ENCODE peak calls at places on chromosome 2, in five cellular contexts. One of them, this sample, is unnamed.

GRCh38 chr2:181073896-181074295 is 93.5 kb downstream of the UBE2E3 start:
- DNase-seq in A549: no peak
- DNase-seq in left ventricle myocardium inferior: no peak
- DNase-seq in endodermal cell: no peak
- DNase-seq in colonic mucosa: no peak
- DNase-seq in this sample: no peak

GRCh38 chr2:27771548-27772335 is at the start of gene MRPL33:
- DNase-seq in A549: peak
- DNase-seq in left ventricle myocardium inferior: peak
- DNase-seq in endodermal cell: peak
- DNase-seq in colonic mucosa: peak
- DNase-seq in this sample: peak

GRCh38 chr2:74052732-74053712 is 68.3 kb downstream of the TET3 start:
- DNase-seq in A549: no peak
- DNase-seq in left ventricle myocardium inferior: no peak
- DNase-seq in endodermal cell: no peak
- DNase-seq in colonic mucosa: no peak
- DNase-seq in this sample: no peak

GRCh38 chr2:54724560-54725342 is 1.3 kb downstream of the EML6 start:
- DNase-seq in A549: peak
- DNase-seq in left ventricle myocardium inferior: peak
- DNase-seq in endodermal cell: peak
- DNase-seq in colonic mucosa: peak
- DNase-seq in this sample: peak

GRCh38 chr2:113217455-113218282 is 43.9 kb downstream of the PSD4 start:
- DNase-seq in A549: no peak
- DNase-seq in left ventricle myocardium inferior: peak
- DNase-seq in endodermal cell: peak
- DNase-seq in colonic mucosa: no peak
- DNase-seq in this sample: no peak

GRCh38 chr2:175398848-175399247 is 217.3 kb upstream of the ATP5MC3 start:
- DNase-seq in A549: no peak
- DNase-seq in left ventricle myocardium inferior: no peak
- DNase-seq in endodermal cell: no peak
- DNase-seq in colonic mucosa: no peak
- DNase-seq in this sample: no peak

GRCh38 chr2:230920167-230920566 is 4.9 kb downstream of the GPR55 start:
- DNase-seq in A549: no peak
- DNase-seq in left ventricle myocardium inferior: no peak
- DNase-seq in endodermal cell: peak
- DNase-seq in colonic mucosa: no peak
- DNase-seq in this sample: no peak

GRCh38 chr2:25341031-25341727 is 546 bp downstream of the DNMT3A start:
- DNase-seq in A549: no peak
- DNase-seq in left ventricle myocardium inferior: peak
- DNase-seq in endodermal cell: no peak
- DNase-seq in colonic mucosa: no peak
- DNase-seq in this sample: no peak

GRCh38 chr2:164842624-164842966 is 972 bp upstream of the COBLL1 start:
- DNase-seq in A549: no peak
- DNase-seq in left ventricle myocardium inferior: no peak
- DNase-seq in endodermal cell: no peak
- DNase-seq in colonic mucosa: no peak
- DNase-seq in this sample: no peak

GRCh38 chr2:209771474-209772292 is at the start of gene UNC80:
- DNase-seq in A549: peak
- DNase-seq in left ventricle myocardium inferior: peak
- DNase-seq in endodermal cell: peak
- DNase-seq in colonic mucosa: peak
- DNase-seq in this sample: peak

GRCh38 chr2:231355802-231356473 is 39.6 kb upstream of the B3GNT7 start:
- DNase-seq in A549: no peak
- DNase-seq in left ventricle myocardium inferior: peak
- DNase-seq in endodermal cell: peak
- DNase-seq in colonic mucosa: no peak
- DNase-seq in this sample: no peak

GRCh38 chr2:221762496-221762895 is 190.4 kb upstream of the EPHA4 start:
- DNase-seq in A549: no peak
- DNase-seq in left ventricle myocardium inferior: no peak
- DNase-seq in endodermal cell: no peak
- DNase-seq in colonic mucosa: no peak
- DNase-seq in this sample: no peak

GRCh38 chr2:154698789-154699559 is 479 bp downstream of the KCNJ3 start:
- DNase-seq in A549: no peak
- DNase-seq in left ventricle myocardium inferior: no peak
- DNase-seq in endodermal cell: no peak
- DNase-seq in colonic mucosa: no peak
- DNase-seq in this sample: no peak

GRCh38 chr2:165587335-165587938 is 117.9 kb downstream of the CSRNP3 start:
- DNase-seq in A549: no peak
- DNase-seq in left ventricle myocardium inferior: no peak
- DNase-seq in endodermal cell: no peak
- DNase-seq in colonic mucosa: peak
- DNase-seq in this sample: no peak

GRCh38 chr2:183950673-183951072 is 647.7 kb upstream of the ZNF804A start:
- DNase-seq in A549: no peak
- DNase-seq in left ventricle myocardium inferior: no peak
- DNase-seq in endodermal cell: no peak
- DNase-seq in colonic mucosa: no peak
- DNase-seq in this sample: no peak

GRCh38 chr2:152062130-152063091 is 36.4 kb downstream of the CACNB4 start:
- DNase-seq in A549: peak
- DNase-seq in left ventricle myocardium inferior: no peak
- DNase-seq in endodermal cell: no peak
- DNase-seq in colonic mucosa: no peak
- DNase-seq in this sample: no peak

GRCh38 chr2:40256008-40256407 is 195.9 kb downstream of the SLC8A1 start:
- DNase-seq in A549: no peak
- DNase-seq in left ventricle myocardium inferior: no peak
- DNase-seq in endodermal cell: no peak
- DNase-seq in colonic mucosa: no peak
- DNase-seq in this sample: no peak

GRCh38 chr2:64120928-64121327 is 23.3 kb downstream of the PELI1 start:
- DNase-seq in A549: no peak
- DNase-seq in left ventricle myocardium inferior: no peak
- DNase-seq in endodermal cell: no peak
- DNase-seq in colonic mucosa: peak
- DNase-seq in this sample: no peak

GRCh38 chr2:193988784-193989183 is 1668.2 kb upstream of the SLC39A10 start:
- DNase-seq in A549: no peak
- DNase-seq in left ventricle myocardium inferior: no peak
- DNase-seq in endodermal cell: no peak
- DNase-seq in colonic mucosa: no peak
- DNase-seq in this sample: no peak

GRCh38 chr2:134574610-134575332 is 144.0 kb downstream of the TMEM163 start:
- DNase-seq in A549: no peak
- DNase-seq in left ventricle myocardium inferior: no peak
- DNase-seq in endodermal cell: no peak
- DNase-seq in colonic mucosa: no peak
- DNase-seq in this sample: peak

GRCh38 chr2:140586379-140586778 is 1544.4 kb downstream of the LRP1B start:
- DNase-seq in A549: peak
- DNase-seq in left ventricle myocardium inferior: no peak
- DNase-seq in endodermal cell: peak
- DNase-seq in colonic mucosa: peak
- DNase-seq in this sample: peak

GRCh38 chr2:229733606-229734205 is 19.4 kb upstream of the DNER start:
- DNase-seq in A549: no peak
- DNase-seq in left ventricle myocardium inferior: no peak
- DNase-seq in endodermal cell: peak
- DNase-seq in colonic mucosa: no peak
- DNase-seq in this sample: no peak

GRCh38 chr2:136048886-136049832 is 63.7 kb upstream of the DARS1 start:
- DNase-seq in A549: no peak
- DNase-seq in left ventricle myocardium inferior: no peak
- DNase-seq in endodermal cell: no peak
- DNase-seq in colonic mucosa: no peak
- DNase-seq in this sample: no peak

GRCh38 chr2:241391892-241392665 is 36.0 kb downstream of the FARP2 start:
- DNase-seq in A549: no peak
- DNase-seq in left ventricle myocardium inferior: no peak
- DNase-seq in endodermal cell: peak
- DNase-seq in colonic mucosa: peak
- DNase-seq in this sample: peak

GRCh38 chr2:230130668-230131364 is 62.1 kb upstream of the SLC16A14 start:
- DNase-seq in A549: no peak
- DNase-seq in left ventricle myocardium inferior: peak
- DNase-seq in endodermal cell: peak
- DNase-seq in colonic mucosa: peak
- DNase-seq in this sample: no peak

GRCh38 chr2:230701308-230701707 is 11.3 kb upstream of the CAB39 start:
- DNase-seq in A549: no peak
- DNase-seq in left ventricle myocardium inferior: no peak
- DNase-seq in endodermal cell: no peak
- DNase-seq in colonic mucosa: no peak
- DNase-seq in this sample: no peak

GRCh38 chr2:221704442-221704841 is 132.3 kb upstream of the EPHA4 start:
- DNase-seq in A549: no peak
- DNase-seq in left ventricle myocardium inferior: no peak
- DNase-seq in endodermal cell: no peak
- DNase-seq in colonic mucosa: no peak
- DNase-seq in this sample: no peak

GRCh38 chr2:241997017-241997416 is 127.5 kb downstream of the RTP5 start:
- DNase-seq in A549: no peak
- DNase-seq in left ventricle myocardium inferior: no peak
- DNase-seq in endodermal cell: no peak
- DNase-seq in colonic mucosa: no peak
- DNase-seq in this sample: no peak

GRCh38 chr2:156021326-156022040 is 311.0 kb downstream of the NR4A2 start:
- DNase-seq in A549: no peak
- DNase-seq in left ventricle myocardium inferior: no peak
- DNase-seq in endodermal cell: peak
- DNase-seq in colonic mucosa: peak
- DNase-seq in this sample: no peak

GRCh38 chr2:233813236-233814062 is 35.3 kb downstream of the MROH2A start:
- DNase-seq in A549: no peak
- DNase-seq in left ventricle myocardium inferior: no peak
- DNase-seq in endodermal cell: peak
- DNase-seq in colonic mucosa: no peak
- DNase-seq in this sample: peak

GRCh38 chr2:168712053-168712452 is 90.4 kb upstream of the NOSTRIN start:
- DNase-seq in A549: no peak
- DNase-seq in left ventricle myocardium inferior: no peak
- DNase-seq in endodermal cell: no peak
- DNase-seq in colonic mucosa: no peak
- DNase-seq in this sample: no peak

DNA sequence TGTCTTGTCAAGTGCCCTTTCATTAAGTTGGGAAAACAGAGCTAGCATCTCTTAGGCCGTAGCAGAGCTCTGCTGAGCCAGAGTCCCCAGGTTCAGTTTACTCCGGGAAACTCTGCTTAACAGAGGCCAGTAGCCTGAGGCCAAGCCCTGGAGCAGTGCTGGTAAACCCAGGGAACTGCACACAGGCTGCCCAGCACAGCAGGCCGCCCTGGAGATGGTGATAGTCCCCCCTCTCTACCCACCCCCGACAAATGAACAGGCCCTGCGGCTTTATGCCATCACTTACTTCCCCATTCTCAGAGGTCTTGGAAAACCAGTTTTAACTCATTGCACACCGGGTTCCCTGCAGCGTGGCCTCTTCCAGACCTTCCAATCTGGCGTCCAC is 3.5 kb downstream of the CNNM4 start:
- DNase-seq in A549: no peak
- DNase-seq in left ventricle myocardium inferior: no peak
- DNase-seq in endodermal cell: peak
- DNase-seq in colonic mucosa: no peak
- DNase-seq in this sample: peak
- H3K27ac ChIP-seq in A549: no peak
- H3K27ac ChIP-seq in left ventricle myocardium inferior: peak
- H3K27ac ChIP-seq in endodermal cell: no peak
- H3K27ac ChIP-seq in colonic mucosa: peak
- H3K27ac ChIP-seq in this sample: peak

DNA sequence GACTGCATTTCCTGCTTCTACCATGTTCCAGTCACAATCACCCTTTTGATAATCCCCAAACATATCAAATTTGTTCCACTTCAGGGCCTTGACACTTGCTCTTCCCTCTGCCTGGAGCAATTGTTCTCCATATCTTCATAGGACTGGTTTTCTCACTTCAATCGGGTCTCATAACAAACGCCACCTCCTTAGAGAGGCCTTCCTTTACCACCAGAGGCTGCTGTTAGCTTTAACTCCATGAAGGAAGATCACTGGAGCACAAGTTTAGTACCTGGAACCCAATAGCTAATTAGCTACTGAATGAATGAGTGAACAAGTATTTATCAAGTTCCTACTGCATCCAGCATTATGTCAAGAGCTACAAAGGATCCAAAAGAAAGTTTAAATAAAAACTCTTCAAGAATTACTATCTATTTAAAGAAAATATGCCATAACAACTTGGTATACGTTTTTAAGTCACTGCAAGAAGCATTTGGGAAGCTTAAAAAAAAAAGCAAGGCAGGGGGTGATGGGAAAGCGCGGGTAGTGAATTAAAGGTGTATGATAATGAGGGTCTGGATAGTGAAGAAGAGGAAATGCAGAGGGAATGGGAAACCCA is 58.8 kb downstream of the BAZ2B start:
- DNase-seq in A549: no peak
- DNase-seq in left ventricle myocardium inferior: no peak
- DNase-seq in endodermal cell: peak
- DNase-seq in colonic mucosa: no peak
- DNase-seq in this sample: peak
- TF ChIP-seq CTCF in A549: peak
- TF ChIP-seq CTCF in left ventricle myocardium inferior: peak
- TF ChIP-seq CTCF in endodermal cell: peak
- TF ChIP-seq CTCF in colonic mucosa: peak
- TF ChIP-seq CTCF in this sample: peak

DNA sequence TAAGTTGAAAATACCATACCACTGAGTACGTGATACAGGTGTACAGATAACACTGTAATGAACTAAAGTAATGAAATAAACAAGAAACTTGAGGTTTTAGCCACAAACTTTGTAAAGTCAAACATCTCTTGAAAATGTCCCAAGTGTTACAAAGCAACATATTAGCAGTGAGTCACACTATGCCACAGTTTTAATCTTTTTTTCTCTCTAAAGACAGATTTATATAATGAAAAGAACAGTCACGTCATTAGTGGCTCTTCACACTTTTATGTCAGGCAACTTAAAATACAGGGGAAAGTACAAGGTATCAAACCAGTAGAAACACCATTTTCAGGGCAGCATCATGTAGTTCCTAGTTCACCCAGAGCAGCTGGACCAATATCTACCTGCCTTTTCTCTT is 42.1 kb downstream of the RAPH1 start:
- DNase-seq in A549: no peak
- DNase-seq in left ventricle myocardium inferior: no peak
- DNase-seq in endodermal cell: no peak
- DNase-seq in colonic mucosa: no peak
- DNase-seq in this sample: no peak
- H3K4me3 ChIP-seq in A549: no peak
- H3K4me3 ChIP-seq in left ventricle myocardium inferior: no peak
- H3K4me3 ChIP-seq in endodermal cell: no peak
- H3K4me3 ChIP-seq in colonic mucosa: no peak
- H3K4me3 ChIP-seq in this sample: no peak

DNA sequence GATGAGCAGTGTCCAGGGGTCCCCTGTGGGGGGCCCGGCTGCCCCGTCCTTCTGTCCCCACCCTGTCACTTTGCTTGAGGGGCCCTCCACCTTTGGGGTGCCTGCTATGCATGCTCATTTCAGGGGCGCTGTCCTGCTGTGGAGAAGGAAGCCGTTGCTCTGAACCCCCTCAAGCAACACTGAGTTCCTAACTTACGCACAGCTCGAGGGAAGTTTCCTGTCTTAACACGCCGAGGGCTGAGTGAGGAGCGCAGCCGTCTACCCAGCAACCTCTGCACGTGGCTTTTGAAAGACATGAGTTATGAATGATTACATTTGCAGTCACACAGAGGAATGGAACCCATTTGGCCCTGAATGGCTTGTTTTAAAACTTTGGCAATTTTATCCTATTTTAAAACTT is 14.0 kb downstream of the RAMP1 start:
- DNase-seq in A549: no peak
- DNase-seq in left ventricle myocardium inferior: no peak
- DNase-seq in endodermal cell: no peak
- DNase-seq in colonic mucosa: no peak
- DNase-seq in this sample: no peak
- H3K27ac ChIP-seq in A549: no peak
- H3K27ac ChIP-seq in left ventricle myocardium inferior: no peak
- H3K27ac ChIP-seq in endodermal cell: no peak
- H3K27ac ChIP-seq in colonic mucosa: no peak
- H3K27ac ChIP-seq in this sample: no peak